ENCODE peak calls at places on chromosomes 2 and 18, in seven cellular contexts. J, V, Q, Z, Y, M and O are unnamed samples.
A peak's percentile ranks its signal among the peaks of the same experiment; 100 is the strongest.

GRCh38 chr18:24414349-24415003 is 12.0 kb upstream of the IMPACT start:
- DNase-seq in J (no peak), Q (no peak), Y (no peak), M (no peak), Z (no peak), V (no peak), O (no peak)

GRCh38 chr2:20618886-20619521 is 31.9 kb downstream of the HS1BP3 start:
- DNase-seq in Q (peak; percentile 33), Z (no peak), J (peak; percentile 29), V (no peak), M (no peak), Y (no peak), O (no peak)

GRCh38 chr18:22900558-22901183 is 32.5 kb upstream of the RBBP8 start:
- DNase-seq in V (no peak), M (no peak), J (no peak), Y (no peak), Z (no peak), Q (peak; percentile 45), O (no peak)

GRCh38 chr2:217277646-217278048 is 417.8 kb upstream of the TNP1 start:
- DNase-seq in Q (peak; percentile 90), Z (no peak), V (peak; percentile 97), Y (no peak), J (peak; percentile 32), M (no peak), O (peak; percentile 93)

GRCh38 chr2:195532628-195533271 is 124.3 kb upstream of the SLC39A10 start:
- DNase-seq in V (peak; percentile 54), M (no peak), Y (no peak), Z (no peak), J (no peak), Q (peak; percentile 61), O (no peak)

GRCh38 chr2:30867385-30867784 is 60.1 kb upstream of the CAPN13 start:
- DNase-seq in J (no peak), Q (no peak), Y (no peak), V (no peak), M (no peak), Z (no peak), O (no peak)

GRCh38 chr2:113084249-113085000 is 16.7 kb downstream of the IL1F10 start:
- DNase-seq in J (no peak), M (no peak), Z (no peak), Q (no peak), Y (no peak), V (peak; percentile 34), O (no peak)

GRCh38 chr2:224268441-224268840 is 133.5 kb downstream of the FAM124B start:
- DNase-seq in Z (no peak), V (peak; percentile 90), Q (peak; percentile 32), M (no peak), J (no peak), Y (no peak), O (no peak)

GRCh38 chr2:213995400-213996105 is 415.3 kb upstream of the VWC2L start:
- DNase-seq in V (peak; percentile 93), Z (no peak), J (no peak), Q (peak; percentile 78), Y (no peak), M (no peak), O (no peak)

GRCh38 chr2:142693171-142693950 is 184.1 kb upstream of the KYNU start:
- DNase-seq in V (peak; percentile 6), Y (no peak), Z (no peak), M (no peak), J (no peak), Q (no peak), O (no peak)